ENCODE peak calls at places on chromosome X, in eight cellular contexts. P, K, W, N, H, E, V and F are unnamed samples.

GRCh38 chrX:38347136-38347535 is 5.3 kb upstream of the OTC start:
- DNase-seq in P (peak; percentile 41), K (peak; percentile 9), W (no peak), N (no peak), H (peak; percentile 82), E (no peak), V (no peak), F (peak; percentile 2)

GRCh38 chrX:109920325-109920724 is 82.6 kb upstream of the TMEM164 start:
- DNase-seq in P (no peak), K (no peak), W (no peak), N (no peak), H (no peak), E (no peak), V (peak; percentile 38), F (no peak)

GRCh38 chrX:130330146-130330545 is 9.6 kb upstream of the SLC25A14 start:
- DNase-seq in P (peak; percentile 71), K (no peak), W (no peak), N (no peak), H (no peak), E (peak; percentile 92), V (no peak), F (no peak)

GRCh38 chrX:150507251-150507856 is 61.1 kb upstream of the MTM1 start:
- DNase-seq in P (no peak), K (no peak), W (no peak), N (no peak), H (peak; percentile 64), E (no peak), V (no peak), F (peak; percentile 67)

GRCh38 chrX:115233497-115234219 is at the start of gene LRCH2:
- DNase-seq in P (no peak), K (peak; percentile 76), W (no peak), N (no peak), H (peak; percentile 52), E (no peak), V (peak; percentile 86), F (peak; percentile 55)

GRCh38 chrX:9650091-9650490 is 115.6 kb downstream of the GPR143 start:
- DNase-seq in P (no peak), K (no peak), W (no peak), N (no peak), H (no peak), E (no peak), V (no peak), F (no peak)

GRCh38 chrX:54447461-54447860 is 7.3 kb downstream of the TSR2 start:
- DNase-seq in P (peak; percentile 20), K (peak; percentile 13), W (peak; percentile 54), N (no peak), H (peak; percentile 27), E (no peak), V (no peak), F (peak; percentile 45)

GRCh38 chrX:129646721-129647587 is 7.8 kb downstream of the APLN start:
- DNase-seq in P (no peak), K (no peak), W (no peak), N (no peak), H (no peak), E (no peak), V (peak; percentile 41), F (no peak)

GRCh38 chrX:42536286-42536685 is 241.7 kb downstream of the PPP1R2C start:
- DNase-seq in P (no peak), K (no peak), W (no peak), N (no peak), H (no peak), E (no peak), V (no peak), F (no peak)

GRCh38 chrX:140563893-140564292 is 59.0 kb upstream of the SOX3 start:
- DNase-seq in P (no peak), K (no peak), W (no peak), N (no peak), H (no peak), E (no peak), V (no peak), F (no peak)
- H3K9me2 ChIP-seq in P (no peaks in the 10 kb centered on the region), K (no peaks in the 10 kb centered on the region), W (no peaks in the 10 kb centered on the region), N (no peaks in the 10 kb centered on the region), H (no peaks in the 10 kb centered on the region), E (no peaks in the 10 kb centered on the region), V (no peaks in the 10 kb centered on the region), F (no peaks in the 10 kb centered on the region)

GRCh38 chrX:21586001-21586400 is 72.1 kb downstream of the KLHL34 start:
- DNase-seq in P (no peak), K (no peak), W (no peak), N (no peak), H (no peak), E (no peak), V (no peak), F (no peak)
- H3K9me2 ChIP-seq in P (no peaks in the 10 kb centered on the region), K (no peaks in the 10 kb centered on the region), W (no peaks in the 10 kb centered on the region), N (no peaks in the 10 kb centered on the region), H (no peaks in the 10 kb centered on the region), E (no peaks in the 10 kb centered on the region), V (no peaks in the 10 kb centered on the region), F (no peaks in the 10 kb centered on the region)

GRCh38 chrX:151970661-151971060 is 3.8 kb downstream of the GABRE start:
- DNase-seq in P (peak; percentile 65), K (peak; percentile 28), W (no peak), N (no peak), H (peak; percentile 92), E (peak; percentile 97), V (no peak), F (no peak)

GRCh38 chrX:151973262-151973661 is 1.2 kb downstream of the GABRE start:
- DNase-seq in P (no peak), K (no peak), W (no peak), N (no peak), H (peak; percentile 34), E (no peak), V (no peak), F (no peak)

GRCh38 chrX:151973851-151974335 is 583 bp downstream of the GABRE start:
- DNase-seq in P (no peak), K (peak; percentile 11), W (no peak), N (no peak), H (peak; percentile 72), E (no peak), V (peak; percentile 19), F (peak; percentile 16)

GRCh38 chrX:151966236-151966635 is 8.2 kb downstream of the GABRE start:
- DNase-seq in P (no peak), K (no peak), W (no peak), N (no peak), H (no peak), E (no peak), V (no peak), F (no peak)

GRCh38 chrX:151970027-151970426 is 4.4 kb downstream of the GABRE start:
- DNase-seq in P (no peak), K (no peak), W (no peak), N (no peak), H (no peak), E (no peak), V (no peak), F (no peak)
- H3K9me2 ChIP-seq in P (no peaks in the 10 kb centered on the region), K (no peaks in the 10 kb centered on the region), W (no peaks in the 10 kb centered on the region), N (no peaks in the 10 kb centered on the region), H (no peaks in the 10 kb centered on the region), E (no peaks in the 10 kb centered on the region), V (no peaks in the 10 kb centered on the region), F (no peaks in the 10 kb centered on the region)

DNA sequence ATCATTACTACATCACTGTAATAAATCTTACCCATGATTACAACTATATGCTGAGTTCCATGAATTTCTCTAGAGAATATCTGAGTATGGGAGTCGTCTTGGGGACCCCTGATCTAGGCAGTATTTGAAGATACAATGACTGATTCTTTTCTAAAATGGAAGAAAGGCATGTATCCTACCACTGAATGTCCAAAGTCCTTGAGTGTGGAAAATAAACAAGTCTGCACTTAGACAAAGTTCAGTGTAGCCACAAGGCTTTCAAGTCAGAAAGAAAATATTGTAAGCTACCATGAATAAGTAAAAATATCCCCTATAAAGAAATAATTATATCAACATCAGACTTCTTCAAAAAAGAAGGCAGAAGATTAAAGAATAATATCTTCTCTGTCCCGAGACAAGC is 42.4 kb downstream of the ZNF674 start:
- DNase-seq in P (no peak), K (no peak), W (no peak), N (no peak), H (no peak), E (no peak), V (no peak), F (no peak)
- H3K9me2 ChIP-seq in P (no peaks in the 10 kb centered on the region), K (no peaks in the 10 kb centered on the region), W (no peaks in the 10 kb centered on the region), N (no peaks in the 10 kb centered on the region), H (no peaks in the 10 kb centered on the region), E (no peaks in the 10 kb centered on the region), V (no peaks in the 10 kb centered on the region), F (no peaks in the 10 kb centered on the region)

GRCh38 chrX:136423724-136424123 is 64.0 kb upstream of the BRS3 start:
- DNase-seq in P (peak; percentile 18), K (no peak), W (no peak), N (no peak), H (no peak), E (peak; percentile 49), V (no peak), F (no peak)

GRCh38 chrX:136421338-136421737 is 66.4 kb upstream of the BRS3 start:
- DNase-seq in P (no peak), K (no peak), W (no peak), N (no peak), H (no peak), E (no peak), V (no peak), F (no peak)

GRCh38 chrX:136431625-136432024 is 56.1 kb upstream of the BRS3 start:
- DNase-seq in P (no peak), K (no peak), W (no peak), N (no peak), H (no peak), E (no peak), V (no peak), F (no peak)

DNA sequence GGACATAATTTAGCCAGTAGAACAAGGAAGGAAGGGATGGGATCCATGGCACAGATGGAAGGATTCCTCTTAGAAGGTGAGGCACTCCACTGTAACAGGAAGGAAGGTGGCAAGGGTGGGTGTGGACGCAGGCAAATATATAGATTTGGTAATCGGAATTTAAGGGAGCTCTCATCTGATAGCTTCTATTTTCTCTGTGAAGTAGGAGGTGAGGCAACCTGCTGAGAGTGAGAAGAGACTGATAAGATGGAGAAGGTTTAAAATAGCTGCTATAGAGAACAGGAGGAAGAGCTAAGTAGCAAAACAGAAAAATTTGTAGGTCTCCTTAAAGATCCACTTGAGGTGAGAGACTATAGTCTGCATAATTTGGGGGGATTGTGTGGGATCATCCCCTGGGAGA is 61.8 kb upstream of the BRS3 start:
- DNase-seq in P (no peak), K (no peak), W (no peak), N (no peak), H (no peak), E (no peak), V (no peak), F (no peak)
- H3K9me2 ChIP-seq in P (no peaks in the 10 kb centered on the region), K (no peaks in the 10 kb centered on the region), W (no peaks in the 10 kb centered on the region), N (no peaks in the 10 kb centered on the region), H (no peaks in the 10 kb centered on the region), E (no peaks in the 10 kb centered on the region), V (no peaks in the 10 kb centered on the region), F (no peaks in the 10 kb centered on the region)